ENCODE peak calls at places on chromosomes 13 and 19, in nine cellular contexts. One of them, this sample, is unnamed.

GRCh38 chr13:100100115-100100879 is 11.4 kb downstream of the PCCA start:
- DNase-seq in stimulated activated CD4-positive, alpha-beta T cell treated with anti-CD3 and anti-CD28 coated beads, Interleukin-1b, Interleukin-23, amount 100 ng/mL, for 1 hour: no peak
- DNase-seq in retinal pigment epithelial cell: peak; percentile 45
- DNase-seq in amniotic stem cell: no peak
- DNase-seq in AG09319: peak; percentile 85
- DNase-seq in activated naive CD8-positive, alpha-beta T cell treated with anti-CD3 and anti-CD28 coated beads, Interleukin-2, amount 50 U/mL, for 24 hours: no peak
- DNase-seq in fibroblast of gingiva: peak; percentile 93
- DNase-seq in pancreas: peak; percentile 54
- DNase-seq in NCI-H2029: no peak
- DNase-seq in this sample: peak; percentile 87

GRCh38 chr19:46381346-46381745 is 32.0 kb downstream of the CCDC8 start:
- DNase-seq in stimulated activated CD4-positive, alpha-beta T cell treated with anti-CD3 and anti-CD28 coated beads, Interleukin-1b, Interleukin-23, amount 100 ng/mL, for 1 hour: no peak
- DNase-seq in retinal pigment epithelial cell: no peak
- DNase-seq in amniotic stem cell: no peak
- DNase-seq in AG09319: no peak
- DNase-seq in activated naive CD8-positive, alpha-beta T cell treated with anti-CD3 and anti-CD28 coated beads, Interleukin-2, amount 50 U/mL, for 24 hours: no peak
- DNase-seq in fibroblast of gingiva: no peak
- DNase-seq in pancreas: no peak
- DNase-seq in NCI-H2029: no peak
- DNase-seq in this sample: no peak

GRCh38 chr13:80473695-80474094 is 132.8 kb upstream of the SPRY2 start:
- DNase-seq in stimulated activated CD4-positive, alpha-beta T cell treated with anti-CD3 and anti-CD28 coated beads, Interleukin-1b, Interleukin-23, amount 100 ng/mL, for 1 hour: no peak
- DNase-seq in retinal pigment epithelial cell: no peak
- DNase-seq in amniotic stem cell: peak; percentile 47
- DNase-seq in AG09319: peak; percentile 15
- DNase-seq in activated naive CD8-positive, alpha-beta T cell treated with anti-CD3 and anti-CD28 coated beads, Interleukin-2, amount 50 U/mL, for 24 hours: no peak
- DNase-seq in fibroblast of gingiva: peak; percentile 77
- DNase-seq in pancreas: no peak
- DNase-seq in NCI-H2029: no peak
- DNase-seq in this sample: peak; percentile 12

GRCh38 chr19:45442927-45443461 is 19.3 kb upstream of the ERCC1 start:
- DNase-seq in stimulated activated CD4-positive, alpha-beta T cell treated with anti-CD3 and anti-CD28 coated beads, Interleukin-1b, Interleukin-23, amount 100 ng/mL, for 1 hour: no peak
- DNase-seq in retinal pigment epithelial cell: no peak
- DNase-seq in amniotic stem cell: no peak
- DNase-seq in AG09319: no peak
- DNase-seq in activated naive CD8-positive, alpha-beta T cell treated with anti-CD3 and anti-CD28 coated beads, Interleukin-2, amount 50 U/mL, for 24 hours: peak; percentile 45
- DNase-seq in fibroblast of gingiva: peak; percentile 44
- DNase-seq in pancreas: peak; percentile 63
- DNase-seq in NCI-H2029: no peak
- DNase-seq in this sample: peak; percentile 60

GRCh38 chr19:45584332-45585157 is at the start of gene OPA3:
- DNase-seq in stimulated activated CD4-positive, alpha-beta T cell treated with anti-CD3 and anti-CD28 coated beads, Interleukin-1b, Interleukin-23, amount 100 ng/mL, for 1 hour: peak; percentile 97
- DNase-seq in retinal pigment epithelial cell: peak; percentile 99
- DNase-seq in amniotic stem cell: peak; percentile 99
- DNase-seq in AG09319: peak; percentile 100
- DNase-seq in activated naive CD8-positive, alpha-beta T cell treated with anti-CD3 and anti-CD28 coated beads, Interleukin-2, amount 50 U/mL, for 24 hours: peak; percentile 99
- DNase-seq in fibroblast of gingiva: peak; percentile 100
- DNase-seq in pancreas: peak; percentile 100
- DNase-seq in NCI-H2029: peak; percentile 100
- DNase-seq in this sample: peak; percentile 100

GRCh38 chr13:21124853-21125252 is 51.5 kb downstream of the SKA3 start:
- DNase-seq in stimulated activated CD4-positive, alpha-beta T cell treated with anti-CD3 and anti-CD28 coated beads, Interleukin-1b, Interleukin-23, amount 100 ng/mL, for 1 hour: no peak
- DNase-seq in retinal pigment epithelial cell: peak; percentile 74
- DNase-seq in amniotic stem cell: no peak
- DNase-seq in AG09319: no peak
- DNase-seq in activated naive CD8-positive, alpha-beta T cell treated with anti-CD3 and anti-CD28 coated beads, Interleukin-2, amount 50 U/mL, for 24 hours: no peak
- DNase-seq in fibroblast of gingiva: peak; percentile 33
- DNase-seq in pancreas: no peak
- DNase-seq in NCI-H2029: peak; percentile 74
- DNase-seq in this sample: peak; percentile 47

GRCh38 chr19:38209671-38210457 is 14.2 kb downstream of the DPF1 start:
- DNase-seq in stimulated activated CD4-positive, alpha-beta T cell treated with anti-CD3 and anti-CD28 coated beads, Interleukin-1b, Interleukin-23, amount 100 ng/mL, for 1 hour: no peak
- DNase-seq in retinal pigment epithelial cell: no peak
- DNase-seq in amniotic stem cell: no peak
- DNase-seq in AG09319: no peak
- DNase-seq in activated naive CD8-positive, alpha-beta T cell treated with anti-CD3 and anti-CD28 coated beads, Interleukin-2, amount 50 U/mL, for 24 hours: no peak
- DNase-seq in fibroblast of gingiva: peak; percentile 35
- DNase-seq in pancreas: no peak
- DNase-seq in NCI-H2029: no peak
- DNase-seq in this sample: no peak

GRCh38 chr13:28313579-28313978 is 175.2 kb downstream of the PAN3 start:
- DNase-seq in stimulated activated CD4-positive, alpha-beta T cell treated with anti-CD3 and anti-CD28 coated beads, Interleukin-1b, Interleukin-23, amount 100 ng/mL, for 1 hour: no peak
- DNase-seq in retinal pigment epithelial cell: no peak
- DNase-seq in amniotic stem cell: no peak
- DNase-seq in AG09319: no peak
- DNase-seq in activated naive CD8-positive, alpha-beta T cell treated with anti-CD3 and anti-CD28 coated beads, Interleukin-2, amount 50 U/mL, for 24 hours: peak; percentile 5
- DNase-seq in fibroblast of gingiva: peak; percentile 39
- DNase-seq in pancreas: no peak
- DNase-seq in NCI-H2029: no peak
- DNase-seq in this sample: no peak

GRCh38 chr13:36915106-36915505 is 4.9 kb downstream of the SMAD9 start:
- DNase-seq in stimulated activated CD4-positive, alpha-beta T cell treated with anti-CD3 and anti-CD28 coated beads, Interleukin-1b, Interleukin-23, amount 100 ng/mL, for 1 hour: no peak
- DNase-seq in retinal pigment epithelial cell: no peak
- DNase-seq in amniotic stem cell: no peak
- DNase-seq in AG09319: no peak
- DNase-seq in activated naive CD8-positive, alpha-beta T cell treated with anti-CD3 and anti-CD28 coated beads, Interleukin-2, amount 50 U/mL, for 24 hours: no peak
- DNase-seq in fibroblast of gingiva: no peak
- DNase-seq in pancreas: no peak
- DNase-seq in NCI-H2029: no peak
- DNase-seq in this sample: no peak

GRCh38 chr13:76711515-76712182 is 174.6 kb downstream of the KCTD12 start:
- DNase-seq in stimulated activated CD4-positive, alpha-beta T cell treated with anti-CD3 and anti-CD28 coated beads, Interleukin-1b, Interleukin-23, amount 100 ng/mL, for 1 hour: no peak
- DNase-seq in retinal pigment epithelial cell: peak; percentile 92
- DNase-seq in amniotic stem cell: peak; percentile 74
- DNase-seq in AG09319: peak; percentile 87
- DNase-seq in activated naive CD8-positive, alpha-beta T cell treated with anti-CD3 and anti-CD28 coated beads, Interleukin-2, amount 50 U/mL, for 24 hours: no peak
- DNase-seq in fibroblast of gingiva: peak; percentile 97
- DNase-seq in pancreas: no peak
- DNase-seq in NCI-H2029: no peak
- DNase-seq in this sample: no peak

GRCh38 chr13:101007245-101007644 is 332.6 kb upstream of the TMTC4 start:
- DNase-seq in stimulated activated CD4-positive, alpha-beta T cell treated with anti-CD3 and anti-CD28 coated beads, Interleukin-1b, Interleukin-23, amount 100 ng/mL, for 1 hour: no peak
- DNase-seq in retinal pigment epithelial cell: no peak
- DNase-seq in amniotic stem cell: no peak
- DNase-seq in AG09319: no peak
- DNase-seq in activated naive CD8-positive, alpha-beta T cell treated with anti-CD3 and anti-CD28 coated beads, Interleukin-2, amount 50 U/mL, for 24 hours: no peak
- DNase-seq in fibroblast of gingiva: no peak
- DNase-seq in pancreas: no peak
- DNase-seq in NCI-H2029: no peak
- DNase-seq in this sample: no peak

GRCh38 chr19:6417713-6418561 is 6.7 kb downstream of the KHSRP start:
- DNase-seq in stimulated activated CD4-positive, alpha-beta T cell treated with anti-CD3 and anti-CD28 coated beads, Interleukin-1b, Interleukin-23, amount 100 ng/mL, for 1 hour: no peak
- DNase-seq in retinal pigment epithelial cell: no peak
- DNase-seq in amniotic stem cell: no peak
- DNase-seq in AG09319: no peak
- DNase-seq in activated naive CD8-positive, alpha-beta T cell treated with anti-CD3 and anti-CD28 coated beads, Interleukin-2, amount 50 U/mL, for 24 hours: no peak
- DNase-seq in fibroblast of gingiva: peak; percentile 30
- DNase-seq in pancreas: no peak
- DNase-seq in NCI-H2029: no peak
- DNase-seq in this sample: peak; percentile 13

GRCh38 chr19:38655148-38655824 is 7.8 kb downstream of the ACTN4 start:
- DNase-seq in stimulated activated CD4-positive, alpha-beta T cell treated with anti-CD3 and anti-CD28 coated beads, Interleukin-1b, Interleukin-23, amount 100 ng/mL, for 1 hour: no peak
- DNase-seq in retinal pigment epithelial cell: no peak
- DNase-seq in amniotic stem cell: no peak
- DNase-seq in AG09319: no peak
- DNase-seq in activated naive CD8-positive, alpha-beta T cell treated with anti-CD3 and anti-CD28 coated beads, Interleukin-2, amount 50 U/mL, for 24 hours: peak; percentile 48
- DNase-seq in fibroblast of gingiva: no peak
- DNase-seq in pancreas: no peak
- DNase-seq in NCI-H2029: no peak
- DNase-seq in this sample: no peak